ENCODE peak calls at places on chromosomes 2 and 18, in eight cellular contexts. One of them, this sample, is unnamed.

GRCh38 chr2:172455121-172455515 is 27.7 kb downstream of the ITGA6 start:
- DNase-seq in transverse colon: no peak
- DNase-seq in heart right ventricle: no peak
- DNase-seq in lung: peak
- DNase-seq in OCI-LY7: no peak
- DNase-seq in GM23248: no peak
- DNase-seq in SK-N-MC: no peak
- DNase-seq in CD8-positive, alpha-beta T cell: no peak
- DNase-seq in this sample: no peak

GRCh38 chr18:74501386-74501785 is 5.2 kb downstream of the CNDP2 start:
- DNase-seq in transverse colon: no peak
- DNase-seq in heart right ventricle: no peak
- DNase-seq in lung: no peak
- DNase-seq in OCI-LY7: no peak
- DNase-seq in GM23248: no peak
- DNase-seq in SK-N-MC: no peak
- DNase-seq in CD8-positive, alpha-beta T cell: no peak
- DNase-seq in this sample: no peak

GRCh38 chr18:59763541-59764136 is 66.4 kb upstream of the CCBE1 start:
- DNase-seq in transverse colon: no peak
- DNase-seq in heart right ventricle: no peak
- DNase-seq in lung: no peak
- DNase-seq in OCI-LY7: no peak
- DNase-seq in GM23248: no peak
- DNase-seq in SK-N-MC: no peak
- DNase-seq in CD8-positive, alpha-beta T cell: no peak
- DNase-seq in this sample: no peak

GRCh38 chr18:25282282-25282681 is 69.7 kb downstream of the ZNF521 start:
- DNase-seq in transverse colon: peak
- DNase-seq in heart right ventricle: no peak
- DNase-seq in lung: no peak
- DNase-seq in OCI-LY7: no peak
- DNase-seq in GM23248: no peak
- DNase-seq in SK-N-MC: no peak
- DNase-seq in CD8-positive, alpha-beta T cell: no peak
- DNase-seq in this sample: no peak

GRCh38 chr2:86747708-86748627 is 27.9 kb downstream of the RMND5A start:
- DNase-seq in transverse colon: peak
- DNase-seq in heart right ventricle: no peak
- DNase-seq in lung: no peak
- DNase-seq in OCI-LY7: peak
- DNase-seq in GM23248: peak
- DNase-seq in SK-N-MC: peak
- DNase-seq in CD8-positive, alpha-beta T cell: no peak
- DNase-seq in this sample: no peak

GRCh38 chr18:48230459-48231113 is 178.6 kb downstream of the ZBTB7C start:
- DNase-seq in transverse colon: peak
- DNase-seq in heart right ventricle: peak
- DNase-seq in lung: peak
- DNase-seq in OCI-LY7: peak
- DNase-seq in GM23248: peak
- DNase-seq in SK-N-MC: no peak
- DNase-seq in CD8-positive, alpha-beta T cell: no peak
- DNase-seq in this sample: no peak

GRCh38 chr2:119960821-119961220 is 52.1 kb upstream of the EPB41L5 start:
- DNase-seq in transverse colon: no peak
- DNase-seq in heart right ventricle: no peak
- DNase-seq in lung: no peak
- DNase-seq in OCI-LY7: no peak
- DNase-seq in GM23248: peak
- DNase-seq in SK-N-MC: no peak
- DNase-seq in CD8-positive, alpha-beta T cell: no peak
- DNase-seq in this sample: no peak

GRCh38 chr2:215764441-215765048 is 248.8 kb downstream of the MREG start:
- DNase-seq in transverse colon: no peak
- DNase-seq in heart right ventricle: no peak
- DNase-seq in lung: no peak
- DNase-seq in OCI-LY7: no peak
- DNase-seq in GM23248: peak
- DNase-seq in SK-N-MC: no peak
- DNase-seq in CD8-positive, alpha-beta T cell: no peak
- DNase-seq in this sample: no peak

GRCh38 chr2:20652673-20653575 is 2.0 kb upstream of the HS1BP3 start:
- DNase-seq in transverse colon: no peak
- DNase-seq in heart right ventricle: no peak
- DNase-seq in lung: no peak
- DNase-seq in OCI-LY7: no peak
- DNase-seq in GM23248: no peak
- DNase-seq in SK-N-MC: no peak
- DNase-seq in CD8-positive, alpha-beta T cell: no peak
- DNase-seq in this sample: no peak

GRCh38 chr2:190581997-190582396 is 47.5 kb upstream of the NEMP2 start:
- DNase-seq in transverse colon: no peak
- DNase-seq in heart right ventricle: no peak
- DNase-seq in lung: no peak
- DNase-seq in OCI-LY7: no peak
- DNase-seq in GM23248: no peak
- DNase-seq in SK-N-MC: no peak
- DNase-seq in CD8-positive, alpha-beta T cell: no peak
- DNase-seq in this sample: no peak

GRCh38 chr18:58591286-58591685 is 37.6 kb downstream of the ALPK2 start:
- DNase-seq in transverse colon: no peak
- DNase-seq in heart right ventricle: no peak
- DNase-seq in lung: no peak
- DNase-seq in OCI-LY7: no peak
- DNase-seq in GM23248: no peak
- DNase-seq in SK-N-MC: no peak
- DNase-seq in CD8-positive, alpha-beta T cell: no peak
- DNase-seq in this sample: no peak

GRCh38 chr2:141639809-141640208 is 491.0 kb downstream of the LRP1B start:
- DNase-seq in transverse colon: no peak
- DNase-seq in heart right ventricle: no peak
- DNase-seq in lung: no peak
- DNase-seq in OCI-LY7: no peak
- DNase-seq in GM23248: no peak
- DNase-seq in SK-N-MC: no peak
- DNase-seq in CD8-positive, alpha-beta T cell: no peak
- DNase-seq in this sample: no peak

GRCh38 chr18:74597662-74598349 is at the start of gene ZNF407:
- DNase-seq in transverse colon: peak
- DNase-seq in heart right ventricle: peak
- DNase-seq in lung: peak
- DNase-seq in OCI-LY7: peak
- DNase-seq in GM23248: peak
- DNase-seq in SK-N-MC: no peak
- DNase-seq in CD8-positive, alpha-beta T cell: peak
- DNase-seq in this sample: peak

GRCh38 chr18:44988821-44989587 is 308.3 kb downstream of the SETBP1 start:
- DNase-seq in transverse colon: no peak
- DNase-seq in heart right ventricle: no peak
- DNase-seq in lung: no peak
- DNase-seq in OCI-LY7: no peak
- DNase-seq in GM23248: no peak
- DNase-seq in SK-N-MC: no peak
- DNase-seq in CD8-positive, alpha-beta T cell: no peak
- DNase-seq in this sample: no peak

GRCh38 chr18:58251416-58251815 is 207.4 kb downstream of the NEDD4L start:
- DNase-seq in transverse colon: no peak
- DNase-seq in heart right ventricle: no peak
- DNase-seq in lung: no peak
- DNase-seq in OCI-LY7: no peak
- DNase-seq in GM23248: no peak
- DNase-seq in SK-N-MC: no peak
- DNase-seq in CD8-positive, alpha-beta T cell: no peak
- DNase-seq in this sample: no peak

GRCh38 chr18:4230450-4231168 is 224.5 kb downstream of the DLGAP1 start:
- DNase-seq in transverse colon: no peak
- DNase-seq in heart right ventricle: no peak
- DNase-seq in lung: no peak
- DNase-seq in OCI-LY7: no peak
- DNase-seq in GM23248: no peak
- DNase-seq in SK-N-MC: no peak
- DNase-seq in CD8-positive, alpha-beta T cell: no peak
- DNase-seq in this sample: no peak

GRCh38 chr2:83478037-83478436 is 981.0 kb downstream of the SUCLG1 start:
- DNase-seq in transverse colon: no peak
- DNase-seq in heart right ventricle: no peak
- DNase-seq in lung: no peak
- DNase-seq in OCI-LY7: no peak
- DNase-seq in GM23248: no peak
- DNase-seq in SK-N-MC: no peak
- DNase-seq in CD8-positive, alpha-beta T cell: no peak
- DNase-seq in this sample: no peak

GRCh38 chr2:64401501-64401880 is 52.5 kb upstream of the LGALSL start:
- DNase-seq in transverse colon: peak
- DNase-seq in heart right ventricle: no peak
- DNase-seq in lung: peak
- DNase-seq in OCI-LY7: no peak
- DNase-seq in GM23248: no peak
- DNase-seq in SK-N-MC: no peak
- DNase-seq in CD8-positive, alpha-beta T cell: no peak
- DNase-seq in this sample: no peak

GRCh38 chr2:140893685-140894084 is 1237.1 kb downstream of the LRP1B start:
- DNase-seq in transverse colon: no peak
- DNase-seq in heart right ventricle: no peak
- DNase-seq in lung: no peak
- DNase-seq in OCI-LY7: no peak
- DNase-seq in GM23248: peak
- DNase-seq in SK-N-MC: no peak
- DNase-seq in CD8-positive, alpha-beta T cell: no peak
- DNase-seq in this sample: no peak

GRCh38 chr2:105802587-105802986 is 57.9 kb downstream of the NCK2 start:
- DNase-seq in transverse colon: no peak
- DNase-seq in heart right ventricle: no peak
- DNase-seq in lung: no peak
- DNase-seq in OCI-LY7: peak
- DNase-seq in GM23248: no peak
- DNase-seq in SK-N-MC: no peak
- DNase-seq in CD8-positive, alpha-beta T cell: peak
- DNase-seq in this sample: no peak

GRCh38 chr2:54366487-54367280 is 89.4 kb upstream of the SPTBN1 start:
- DNase-seq in transverse colon: no peak
- DNase-seq in heart right ventricle: no peak
- DNase-seq in lung: no peak
- DNase-seq in OCI-LY7: no peak
- DNase-seq in GM23248: peak
- DNase-seq in SK-N-MC: no peak
- DNase-seq in CD8-positive, alpha-beta T cell: no peak
- DNase-seq in this sample: no peak

GRCh38 chr18:50523165-50523564 is 36.7 kb upstream of the MAPK4 start:
- DNase-seq in transverse colon: no peak
- DNase-seq in heart right ventricle: no peak
- DNase-seq in lung: no peak
- DNase-seq in OCI-LY7: no peak
- DNase-seq in GM23248: no peak
- DNase-seq in SK-N-MC: no peak
- DNase-seq in CD8-positive, alpha-beta T cell: no peak
- DNase-seq in this sample: no peak
- H3K27ac ChIP-seq in transverse colon: no peak
- H3K27ac ChIP-seq in heart right ventricle: no peak
- H3K27ac ChIP-seq in lung: no peak
- H3K27ac ChIP-seq in OCI-LY7: no peak
- H3K27ac ChIP-seq in GM23248: no peak
- H3K27ac ChIP-seq in SK-N-MC: no peak
- H3K27ac ChIP-seq in CD8-positive, alpha-beta T cell: no peak
- H3K27ac ChIP-seq in this sample: no peak

GRCh38 chr2:168114619-168115018 is 132.8 kb downstream of the STK39 start:
- DNase-seq in transverse colon: no peak
- DNase-seq in heart right ventricle: no peak
- DNase-seq in lung: no peak
- DNase-seq in OCI-LY7: no peak
- DNase-seq in GM23248: no peak
- DNase-seq in SK-N-MC: no peak
- DNase-seq in CD8-positive, alpha-beta T cell: no peak
- DNase-seq in this sample: no peak
- H3K27ac ChIP-seq in transverse colon: no peak
- H3K27ac ChIP-seq in heart right ventricle: no peak
- H3K27ac ChIP-seq in lung: no peak
- H3K27ac ChIP-seq in OCI-LY7: no peak
- H3K27ac ChIP-seq in GM23248: no peak
- H3K27ac ChIP-seq in SK-N-MC: no peak
- H3K27ac ChIP-seq in CD8-positive, alpha-beta T cell: no peak
- H3K27ac ChIP-seq in this sample: no peak

GRCh38 chr2:85242321-85242720 is 85.5 kb downstream of the TGOLN2 start:
- DNase-seq in transverse colon: no peak
- DNase-seq in heart right ventricle: no peak
- DNase-seq in lung: no peak
- DNase-seq in OCI-LY7: no peak
- DNase-seq in GM23248: no peak
- DNase-seq in SK-N-MC: no peak
- DNase-seq in CD8-positive, alpha-beta T cell: no peak
- DNase-seq in this sample: no peak
- H3K27ac ChIP-seq in transverse colon: no peak
- H3K27ac ChIP-seq in heart right ventricle: no peak
- H3K27ac ChIP-seq in lung: no peak
- H3K27ac ChIP-seq in OCI-LY7: no peak
- H3K27ac ChIP-seq in GM23248: no peak
- H3K27ac ChIP-seq in SK-N-MC: no peak
- H3K27ac ChIP-seq in CD8-positive, alpha-beta T cell: no peak
- H3K27ac ChIP-seq in this sample: no peak

DNA sequence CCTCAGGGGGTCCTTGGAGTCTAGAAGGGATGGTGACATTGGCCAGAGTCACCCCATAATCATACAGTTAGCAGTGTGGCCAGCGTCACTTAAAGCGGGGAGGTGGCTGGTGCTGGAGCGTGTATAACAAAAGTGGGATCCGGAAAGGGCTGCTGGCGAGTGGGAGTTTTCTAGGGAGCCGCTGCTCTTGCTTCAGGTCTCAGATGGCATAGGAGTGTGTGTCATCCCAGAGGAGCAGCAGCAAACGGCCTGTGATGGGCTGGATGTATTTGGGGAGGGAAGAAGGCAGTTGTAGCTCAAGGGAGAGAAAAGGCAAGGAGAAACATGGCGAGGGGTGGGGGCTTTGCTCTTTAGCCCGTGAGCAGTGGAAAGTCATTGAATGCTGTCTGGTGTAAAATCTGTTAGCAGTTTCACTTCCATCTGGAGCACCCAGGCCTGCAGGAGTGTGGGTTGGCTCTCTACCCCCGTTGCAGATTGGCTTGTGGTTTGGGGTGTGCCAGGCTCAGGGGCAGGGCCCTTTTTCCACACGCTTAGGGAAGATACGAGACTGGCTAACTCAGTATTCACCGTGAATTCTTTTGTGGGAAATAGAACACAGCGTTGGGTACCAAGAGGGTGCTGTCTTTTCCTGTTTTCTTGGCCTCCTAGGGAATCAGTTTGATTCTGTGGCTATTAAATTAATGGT is 120.5 kb downstream of the AGAP1 start:
- DNase-seq in transverse colon: no peak
- DNase-seq in heart right ventricle: no peak
- DNase-seq in lung: no peak
- DNase-seq in OCI-LY7: no peak
- DNase-seq in GM23248: peak
- DNase-seq in SK-N-MC: no peak
- DNase-seq in CD8-positive, alpha-beta T cell: no peak
- DNase-seq in this sample: no peak
- H3K27ac ChIP-seq in transverse colon: peak
- H3K27ac ChIP-seq in heart right ventricle: peak
- H3K27ac ChIP-seq in lung: no peak
- H3K27ac ChIP-seq in OCI-LY7: no peak
- H3K27ac ChIP-seq in GM23248: peak
- H3K27ac ChIP-seq in SK-N-MC: no peak
- H3K27ac ChIP-seq in CD8-positive, alpha-beta T cell: no peak
- H3K27ac ChIP-seq in this sample: no peak

This sample was measured in thoracic aorta.